ENCODE peak calls at places on chromosomes 1 and 21, in four cellular contexts. D is tibial nerve, J is transverse colon, T is GM23338. V is an unnamed sample.

GRCh38 chr1:42743302-42744029 is 3.4 kb upstream of the CLDN19 start:
- DNase-seq in D (no peak), J (no peak), T (no peak), V (peak; percentile 21)

GRCh38 chr1:13570924-13571323 is 12.7 kb upstream of the PDPN start:
- DNase-seq in D (no peak), J (no peak), T (peak; percentile 71), V (no peak)

GRCh38 chr21:17688912-17689874 is 76.5 kb upstream of the BTG3 start:
- DNase-seq in D (no peak), J (peak; percentile 42), T (peak; percentile 33), V (peak; percentile 52)

GRCh38 chr1:211879475-211879874 is 48.9 kb upstream of the LPGAT1 start:
- DNase-seq in D (no peak), J (no peak), T (no peak), V (no peak)

GRCh38 chr1:162026906-162027305 is 3.2 kb upstream of the OLFML2B start:
- DNase-seq in D (no peak), J (no peak), T (no peak), V (no peak)

GRCh38 chr1:184287001-184287400 is 99.8 kb upstream of the C1orf21 start:
- DNase-seq in D (no peak), J (no peak), T (peak; percentile 18), V (no peak)

GRCh38 chr1:197360068-197360467 is 92.0 kb downstream of the CRB1 start:
- DNase-seq in D (no peak), J (no peak), T (no peak), V (no peak)

GRCh38 chr1:199861020-199861795 is 166.3 kb upstream of the NR5A2 start:
- DNase-seq in D (no peak), J (no peak), T (no peak), V (no peak)

DNA sequence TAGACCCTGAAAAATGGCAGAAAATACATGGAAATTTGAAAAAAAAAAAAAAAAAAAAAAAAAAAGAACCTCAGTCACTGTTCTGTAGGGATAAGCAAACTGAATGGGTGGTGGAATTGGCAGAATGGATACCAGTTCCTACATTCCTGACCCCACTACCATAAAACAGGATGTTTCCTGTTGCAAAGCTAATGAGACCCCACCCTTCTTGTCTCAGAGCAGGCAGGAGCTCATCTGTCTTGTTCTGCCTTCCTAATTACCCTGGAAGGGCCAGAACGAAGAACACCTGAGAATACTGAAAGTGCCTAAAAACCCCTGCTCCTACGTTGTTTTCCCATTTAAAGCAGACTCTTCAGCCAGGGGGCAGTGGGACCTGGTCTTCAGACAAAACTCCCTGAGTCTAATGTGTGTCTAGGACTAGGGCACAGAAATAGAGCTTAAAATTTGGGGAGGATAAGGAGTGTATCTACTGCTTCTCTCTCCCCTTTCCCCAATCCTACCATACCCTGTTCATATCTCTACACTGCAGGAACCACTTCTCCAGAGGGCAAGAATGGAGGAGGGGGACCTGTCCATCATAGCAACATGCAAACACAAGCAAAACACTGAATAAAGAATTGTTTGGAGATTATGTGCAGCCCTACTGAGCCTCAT is 3.9 kb downstream of the C1orf56 start:
- DNase-seq in D (no peak), J (no peak), T (no peak), V (no peak)
- H3K36me3 ChIP-seq in D (peaks cover 18% of the 10 kb centered on the region), J (no peaks in the 10 kb centered on the region), T (peaks cover 48% of the 10 kb centered on the region), V (peaks cover 45% of the 10 kb centered on the region)

GRCh38 chr1:7813677-7814373 is 29.7 kb downstream of the PER3 start:
- DNase-seq in D (no peak), J (no peak), T (no peak), V (no peak)

GRCh38 chr1:7810395-7810794 is 26.3 kb downstream of the PER3 start:
- DNase-seq in D (no peak), J (no peak), T (no peak), V (no peak)

GRCh38 chr1:7809742-7810141 is 25.7 kb downstream of the PER3 start:
- DNase-seq in D (no peak), J (no peak), T (no peak), V (no peak)

GRCh38 chr1:7805460-7805859 is 21.4 kb downstream of the PER3 start:
- DNase-seq in D (no peak), J (no peak), T (no peak), V (no peak)

GRCh38 chr1:7808253-7808844 is 24.3 kb downstream of the PER3 start:
- DNase-seq in D (no peak), J (no peak), T (peak; percentile 63), V (no peak)
- TF ChIP-seq CTCF in D (peak; percentile 44), J (peak; percentile 44), T (peak; percentile 81), V (peak; percentile 50)

DNA sequence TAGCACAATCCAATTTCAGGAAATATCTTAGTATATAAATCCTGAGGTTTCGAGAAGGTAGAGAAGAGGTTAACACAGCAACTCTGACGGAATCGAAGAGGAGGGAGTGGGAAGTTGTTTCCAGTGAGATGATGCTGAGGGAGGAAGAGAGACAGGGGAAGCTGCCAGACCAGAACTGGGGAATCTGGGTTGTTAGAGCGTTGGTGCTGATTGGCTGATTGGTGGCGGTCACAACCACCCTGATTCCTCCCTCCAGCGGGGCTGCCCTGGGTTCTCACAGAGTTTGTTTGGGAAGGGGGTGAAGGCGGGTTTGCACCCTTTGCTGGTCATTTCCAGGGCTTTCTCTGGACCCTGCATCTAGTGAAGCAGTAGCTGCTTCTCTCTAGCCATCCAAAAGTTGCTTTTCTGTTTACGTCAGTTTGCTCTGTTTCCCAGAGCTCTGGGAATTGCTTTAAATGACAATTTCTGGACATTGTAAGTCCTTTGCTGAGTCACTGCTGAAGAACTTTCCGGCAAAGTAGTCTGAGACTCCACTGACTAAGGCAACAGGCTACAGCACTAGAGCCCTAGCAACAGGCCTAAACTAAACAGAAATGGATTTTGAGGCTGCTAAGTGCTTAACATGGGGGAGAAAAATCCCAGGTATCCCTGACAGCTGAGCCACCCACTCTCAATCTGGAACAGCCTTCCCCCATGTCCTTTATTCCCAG is 90.1 kb downstream of the TENT5C start:
- DNase-seq in D (no peak), J (no peak), T (peak; percentile 30), V (no peak)
- H3K4me3 ChIP-seq in D (no peak overlapping the region), J (no peak overlapping the region), T (no peak overlapping the region), V (peak overlapping the region; percentile 11)

GRCh38 chr21:22806278-22806677 is 1808.1 kb downstream of the NCAM2 start:
- DNase-seq in D (no peak), J (no peak), T (no peak), V (no peak)
- H3K36me3 ChIP-seq in D (no peaks in the 10 kb centered on the region), J (no peaks in the 10 kb centered on the region), T (no peaks in the 10 kb centered on the region), V (no peaks in the 10 kb centered on the region)

GRCh38 chr1:95230768-95231191 is 3.2 kb upstream of the RWDD3 start:
- DNase-seq in D (no peak), J (no peak), T (no peak), V (no peak)

GRCh38 chr1:95233321-95233736 is 681 bp upstream of the RWDD3 start:
- DNase-seq in D (no peak), J (peak; percentile 62), T (peak; percentile 58), V (peak; percentile 82)

GRCh38 chr1:95236784-95237575 is 3.0 kb downstream of the RWDD3 start:
- DNase-seq in D (no peak), J (no peak), T (no peak), V (no peak)

GRCh38 chr1:95232646-95233320 is 1.2 kb upstream of the RWDD3 start:
- DNase-seq in D (no peak), J (no peak), T (no peak), V (no peak)

GRCh38 chr1:95233737-95234493 is at the start of gene RWDD3:
- DNase-seq in D (peak; percentile 88), J (peak; percentile 96), T (peak; percentile 96), V (peak; percentile 97)
- TF ChIP-seq CTCF in D (peak; percentile 94), J (peak; percentile 93), T (peak; percentile 68), V (peak; percentile 99)

DNA sequence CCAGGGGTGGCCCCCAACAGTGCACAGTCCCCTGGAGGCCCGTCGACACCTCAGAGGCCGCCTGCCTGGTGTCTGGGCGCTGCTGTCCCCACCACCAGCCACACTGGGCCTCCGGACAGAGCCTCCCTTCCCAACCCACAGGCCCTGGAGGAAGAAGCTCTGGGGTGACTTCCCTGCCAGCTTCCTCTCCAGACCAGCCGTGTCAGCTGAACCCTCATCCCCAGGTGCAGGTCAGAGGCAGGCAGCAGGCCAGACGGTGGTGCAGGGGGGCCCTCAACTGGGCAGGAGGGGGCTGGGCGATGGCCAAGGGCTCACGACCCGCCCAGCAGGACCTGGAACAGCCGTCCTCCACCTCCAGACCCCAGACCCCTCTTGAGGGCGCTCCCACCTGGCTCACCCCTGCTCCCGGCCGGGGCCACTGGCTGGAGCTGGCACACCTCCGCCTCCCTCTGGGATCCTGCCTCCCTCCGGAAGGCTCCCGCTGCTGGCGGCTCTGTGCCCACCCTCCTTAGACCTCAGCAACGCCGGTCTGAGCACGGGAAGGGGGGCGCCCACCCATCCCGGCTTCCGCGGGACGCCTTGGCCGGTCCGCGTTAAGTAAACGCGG is 520 bp downstream of the TNFRSF18 start:
- DNase-seq in D (no peak), J (peak; percentile 32), T (no peak), V (no peak)
- H3K4me3 ChIP-seq in D (no peak overlapping the region), J (peak overlapping the region; percentile 26), T (peak overlapping the region; percentile 52), V (peak overlapping the region; percentile 43)

DNA sequence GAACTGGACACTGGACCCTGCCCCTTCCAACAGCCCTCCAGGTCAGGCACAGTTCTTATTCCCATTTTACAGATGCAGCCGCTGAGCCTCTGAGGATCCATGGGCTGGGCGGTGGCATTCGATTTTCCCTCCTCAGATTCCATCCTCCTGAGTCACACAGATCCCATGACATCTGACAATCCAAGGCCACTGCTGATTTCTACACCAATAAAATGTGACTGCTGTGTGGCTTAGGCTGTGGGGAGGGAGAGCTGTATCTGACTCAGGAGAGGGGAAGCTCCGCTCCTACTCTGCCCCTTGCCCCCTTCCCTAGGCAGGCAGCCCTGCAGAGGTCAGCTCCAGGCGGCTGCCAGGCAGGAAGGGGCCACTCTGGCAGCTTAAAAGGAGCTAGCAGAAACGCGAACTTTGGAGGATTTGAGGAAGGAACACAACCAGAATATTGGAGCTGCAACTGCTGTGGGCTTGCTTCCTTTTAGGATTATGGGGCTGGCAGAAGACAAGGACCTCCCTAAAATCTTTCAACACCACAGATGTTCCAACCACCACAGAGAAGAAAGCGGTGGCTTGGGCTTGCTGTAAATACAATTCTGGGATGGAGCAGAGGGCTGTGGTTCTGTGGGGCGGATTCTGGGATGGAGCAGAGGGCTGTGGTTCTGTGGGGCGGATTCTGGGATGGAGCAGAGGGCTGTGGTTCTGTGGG is 50.0 kb downstream of the MRPL37 start:
- DNase-seq in D (peak; percentile 31), J (no peak), T (peak; percentile 51), V (no peak)
- H3K36me3 ChIP-seq in D (no peaks in the 10 kb centered on the region), J (no peaks in the 10 kb centered on the region), T (peaks cover 3% of the 10 kb centered on the region), V (no peaks in the 10 kb centered on the region)

DNA sequence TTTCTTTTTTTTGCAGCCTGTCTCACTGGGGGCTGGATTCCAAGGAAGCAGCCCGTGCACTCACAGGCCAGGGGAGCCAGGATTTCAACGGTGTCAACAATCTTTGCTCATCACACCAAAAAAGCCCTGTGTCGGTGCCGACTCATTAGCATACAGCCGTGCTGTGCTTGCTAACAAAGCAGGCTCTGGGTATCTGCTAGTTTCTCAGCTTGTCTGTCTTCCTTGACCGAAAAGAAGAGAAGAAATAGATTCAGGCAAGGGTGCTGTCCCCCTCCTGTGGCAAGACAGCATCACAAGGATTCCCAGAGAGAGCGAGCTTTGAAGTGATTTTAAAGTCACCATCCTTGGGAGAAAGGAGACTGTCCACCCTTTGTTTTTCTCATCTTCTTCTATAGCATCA is 214.7 kb downstream of the SDCCAG8 start:
- DNase-seq in D (no peak), J (no peak), T (peak; percentile 64), V (no peak)
- TF ChIP-seq CTCF in D (no peak), J (no peak), T (no peak), V (no peak)

V was measured in Peyer's patch.